ENCODE peak calls at places on chromosomes 5 and 9, in four cellular contexts. K is stomach, Y is SK-N-SH, P is K562. D is an unnamed sample.
A peak's percentile ranks its signal among the peaks of the same experiment; 100 is the strongest.

GRCh38 chr5:82975812-82976211 is 101.4 kb downstream of the TMEM167A start:
- DNase-seq in K (no peak), Y (no peak), P (no peak), D (no peak)

GRCh38 chr9:72315510-72316287 is 49.3 kb downstream of the ZFAND5 start:
- DNase-seq in K (peak; percentile 81), Y (no peak), P (no peak), D (peak; percentile 50)

GRCh38 chr9:26955222-26955903 is 849 bp upstream of the IFT74 start:
- DNase-seq in K (no peak), Y (no peak), P (peak; percentile 45), D (peak; percentile 24)

GRCh38 chr9:123544007-123544827 is 188.2 kb downstream of the CRB2 start:
- DNase-seq in K (no peak), Y (peak; percentile 64), P (peak; percentile 55), D (peak; percentile 31)

GRCh38 chr9:85258823-85259370 is 482.9 kb downstream of the AGTPBP1 start:
- DNase-seq in K (peak; percentile 53), Y (peak; percentile 69), P (peak; percentile 6), D (peak; percentile 57)

GRCh38 chr5:100790170-100790665 is 112.9 kb downstream of the ST8SIA4 start:
- DNase-seq in K (no peak), Y (no peak), P (peak; percentile 4), D (peak; percentile 47)

GRCh38 chr9:26324787-26325186 is 567.8 kb downstream of the CAAP1 start:
- DNase-seq in K (no peak), Y (no peak), P (no peak), D (no peak)

GRCh38 chr5:134577022-134577795 is 51.7 kb downstream of the JADE2 start:
- DNase-seq in K (no peak), Y (peak; percentile 48), P (peak; percentile 12), D (no peak)

GRCh38 chr9:17682684-17683083 is 103.8 kb downstream of the SH3GL2 start:
- DNase-seq in K (no peak), Y (no peak), P (no peak), D (no peak)

GRCh38 chr5:65483474-65484346 is 2.0 kb upstream of the ADAMTS6 start:
- DNase-seq in K (no peak), Y (peak; percentile 66), P (peak; percentile 48), D (no peak)

GRCh38 chr5:178644826-178645545 is 18.1 kb upstream of the CLK4 start:
- DNase-seq in K (no peak), Y (no peak), P (no peak), D (no peak)

GRCh38 chr9:86098793-86099694 is at the start of gene GOLM1:
- DNase-seq in K (peak; percentile 58), Y (peak; percentile 93), P (peak; percentile 25), D (peak; percentile 61)

GRCh38 chr9:137017791-137018497 is 10.1 kb downstream of the ABCA2 start:
- DNase-seq in K (no peak), Y (no peak), P (no peak), D (no peak)

GRCh38 chr5:129112295-129112694 is 17.7 kb downstream of the ISOC1 start:
- DNase-seq in K (no peak), Y (no peak), P (no peak), D (no peak)

GRCh38 chr9:134363450-134363849 is 37.2 kb downstream of the RXRA start:
- DNase-seq in K (peak; percentile 75), Y (no peak), P (no peak), D (no peak)

GRCh38 chr5:126594077-126594476 is 942 bp downstream of the ALDH7A1 start:
- DNase-seq in K (no peak), Y (no peak), P (no peak), D (no peak)

GRCh38 chr9:131997779-131998178 is 81.9 kb downstream of the MED27 start:
- DNase-seq in K (peak; percentile 63), Y (peak; percentile 24), P (no peak), D (no peak)

GRCh38 chr9:94780516-94780950 is 54.0 kb downstream of the AOPEP start:
- DNase-seq in K (no peak), Y (peak; percentile 59), P (peak; percentile 52), D (no peak)

GRCh38 chr9:134321957-134322741 is 4.1 kb upstream of the RXRA start:
- DNase-seq in K (peak; percentile 62), Y (no peak), P (no peak), D (peak; percentile 65)

GRCh38 chr5:176559683-176560082 is 10.5 kb downstream of the CDHR2 start:
- DNase-seq in K (no peak), Y (no peak), P (peak; percentile 21), D (no peak)

GRCh38 chr5:59893436-59894227 is at the start of gene PDE4D:
- DNase-seq in K (peak; percentile 63), Y (peak; percentile 83), P (no peak), D (peak; percentile 19)

GRCh38 chr5:181221105-181221791 is 1.8 kb upstream of the TRIM41 start:
- DNase-seq in K (no peak), Y (no peak), P (no peak), D (peak; percentile 23)

GRCh38 chr5:65924366-65925093 is 1.8 kb upstream of the ERBIN start:
- DNase-seq in K (no peak), Y (peak; percentile 50), P (peak; percentile 45), D (no peak)

GRCh38 chr9:27151693-27152397 is 42.8 kb downstream of the TEK start:
- DNase-seq in K (no peak), Y (no peak), P (no peak), D (no peak)

GRCh38 chr9:2297771-2298170 is 282.6 kb downstream of the SMARCA2 start:
- DNase-seq in K (no peak), Y (no peak), P (no peak), D (no peak)

GRCh38 chr5:143913008-143913752 is 101.2 kb downstream of the HMHB1 start:
- DNase-seq in K (no peak), Y (no peak), P (no peak), D (no peak)

GRCh38 chr5:153520952-153521351 is 30.5 kb downstream of the GRIA1 start:
- DNase-seq in K (no peak), Y (no peak), P (no peak), D (no peak)

GRCh38 chr5:74685979-74686631 is 1.1 kb downstream of the HEXB start:
- DNase-seq in K (no peak), Y (peak; percentile 21), P (peak; percentile 64), D (no peak)

GRCh38 chr5:173745123-173745522 is 128.7 kb upstream of the BOD1 start:
- DNase-seq in K (no peak), Y (peak; percentile 51), P (no peak), D (peak; percentile 75)

GRCh38 chr5:53200309-53200708 is 90.8 kb upstream of the MOCS2 start:
- DNase-seq in K (no peak), Y (no peak), P (peak; percentile 8), D (no peak)

GRCh38 chr5:154421868-154422267 is 23.9 kb upstream of the SAP30L start:
- DNase-seq in K (no peak), Y (peak; percentile 58), P (peak; percentile 66), D (no peak)

GRCh38 chr5:56827043-56827442 is 11.7 kb downstream of the MAP3K1 start:
- DNase-seq in K (no peak), Y (no peak), P (peak; percentile 41), D (no peak)

GRCh38 chr9:137042751-137043727 is 2.9 kb downstream of the NPDC1 start:
- DNase-seq in K (peak; percentile 79), Y (no peak), P (no peak), D (no peak)

GRCh38 chr9:93552923-93553322 is 23.5 kb upstream of the PHF2 start:
- DNase-seq in K (no peak), Y (no peak), P (no peak), D (no peak)

GRCh38 chr5:68331202-68332108 is 115.9 kb downstream of the PIK3R1 start:
- DNase-seq in K (no peak), Y (no peak), P (peak; percentile 41), D (no peak)

GRCh38 chr9:137083418-137084004 is 3.3 kb upstream of the MAN1B1 start:
- DNase-seq in K (peak; percentile 56), Y (no peak), P (peak; percentile 80), D (peak; percentile 42)

GRCh38 chr9:133712221-133713100 is 25.7 kb downstream of the SARDH start:
- DNase-seq in K (no peak), Y (no peak), P (no peak), D (no peak)

GRCh38 chr9:35114113-35114847 is 1.4 kb downstream of the ATOSB start:
- DNase-seq in K (peak; percentile 64), Y (peak; percentile 62), P (peak; percentile 90), D (peak; percentile 88)

GRCh38 chr9:35114921-35115341 is 731 bp downstream of the ATOSB start:
- DNase-seq in K (peak; percentile 42), Y (peak; percentile 38), P (peak; percentile 59), D (peak; percentile 74)

GRCh38 chr9:35110327-35110758 is 5.3 kb downstream of the ATOSB start:
- DNase-seq in K (peak; percentile 26), Y (no peak), P (peak; percentile 23), D (no peak)

GRCh38 chr9:35111006-35111933 is 4.4 kb downstream of the ATOSB start:
- DNase-seq in K (peak; percentile 99), Y (peak; percentile 96), P (peak; percentile 97), D (peak; percentile 98)

GRCh38 chr9:35112257-35113020 is 3.2 kb downstream of the ATOSB start:
- DNase-seq in K (no peak), Y (no peak), P (peak; percentile 45), D (peak; percentile 40)
- TF ChIP-seq POLR2AphosphoS5 in K (no peak), Y (no peak), P (no peak), D (no peak)

GRCh38 chr9:90943341-90943740 is 141.7 kb downstream of the SYK start:
- DNase-seq in K (no peak), Y (no peak), P (no peak), D (no peak)
- TF ChIP-seq CTCF in K (no peak), Y (no peak), P (no peak), D (no peak)

GRCh38 chr5:170154297-170154696 is 48.6 kb downstream of the FOXI1 start:
- DNase-seq in K (no peak), Y (peak; percentile 49), P (no peak), D (no peak)
- TF ChIP-seq EP300 in K (no peak), Y (no peak), P (no peak), D (no peak)

GRCh38 chr5:34627794-34628193 is 28.3 kb upstream of the RAI14 start:
- DNase-seq in K (no peak), Y (no peak), P (no peak), D (no peak)
- TF ChIP-seq POLR2AphosphoS5 in K (no peak), Y (no peak), P (no peak), D (no peak)

GRCh38 chr5:141182248-141182647 is at the start of gene PCDHB16:
- DNase-seq in K (no peak), Y (peak; percentile 64), P (peak; percentile 31), D (no peak)
- TF ChIP-seq CTCF in K (no peak), Y (peak; percentile 64), P (peak; percentile 38), D (peak; percentile 4)